ENCODE peak calls at places on chromosomes 1 and 21, in seven cellular contexts. L, Y, Z, T, F, O and E are unnamed samples.

GRCh38 chr1:163361123-163361934 is 39.6 kb downstream of the NUF2 start:
- DNase-seq in F (peak; percentile 10), T (peak; percentile 43), Y (no peak), L (no peak), Z (no peak), O (no peak), E (peak; percentile 31)

GRCh38 chr1:216688127-216688657 is 35.0 kb downstream of the ESRRG start:
- DNase-seq in Z (no peak), L (no peak), T (no peak), Y (no peak), F (no peak), O (no peak), E (no peak)

GRCh38 chr1:75502776-75503175 is 108.1 kb downstream of the SLC44A5 start:
- DNase-seq in L (no peak), Z (no peak), F (no peak), Y (no peak), T (no peak), O (no peak), E (no peak)

GRCh38 chr1:202324646-202325045 is 17.1 kb downstream of the UBE2T start:
- DNase-seq in F (no peak), Z (no peak), L (no peak), O (no peak), Y (no peak), T (no peak), E (no peak)

GRCh38 chr1:2558420-2558819 is 2.2 kb downstream of the TNFRSF14 start:
- DNase-seq in Z (no peak), O (no peak), T (no peak), Y (no peak), F (no peak), L (no peak), E (no peak)

GRCh38 chr21:46550511-46550941 is 54.4 kb downstream of the S100B start:
- DNase-seq in Z (no peak), O (no peak), T (no peak), L (no peak), F (no peak), Y (no peak), E (no peak)

GRCh38 chr1:101203812-101204540 is 32.8 kb upstream of the S1PR1 start:
- DNase-seq in F (no peak), O (no peak), Z (no peak), L (no peak), T (peak; percentile 43), Y (peak; percentile 85), E (peak; percentile 20)

GRCh38 chr21:17786219-17787181 is 32.7 kb downstream of the C21orf91 start:
- DNase-seq in Y (no peak), L (no peak), O (no peak), Z (peak; percentile 49), T (no peak), F (no peak), E (no peak)

GRCh38 chr1:155801149-155801548 is 55.9 kb downstream of the GON4L start:
- DNase-seq in Y (no peak), Z (no peak), T (no peak), O (no peak), L (no peak), F (no peak), E (no peak)

GRCh38 chr1:211589782-211590721 is 11.1 kb upstream of the SLC30A1 start:
- DNase-seq in F (no peak), L (no peak), Z (peak; percentile 90), Y (peak; percentile 87), T (no peak), O (no peak), E (peak; percentile 30)